ENCODE peak calls at places on chromosomes 2 and 18, in six cellular contexts. One of them, this sample, is unnamed.

GRCh38 chr2:136328396-136328795 is 210.4 kb upstream of the CXCR4 start:
- DNase-seq in breast epithelium: no peak
- DNase-seq in stomach: no peak
- DNase-seq in transverse colon: no peak
- DNase-seq in HCT116: no peak
- DNase-seq in HepG2: no peak
- DNase-seq in this sample: no peak

GRCh38 chr2:97998431-97998830 is 2.7 kb upstream of the TMEM131 start:
- DNase-seq in HepG2: no peak
- DNase-seq in transverse colon: no peak
- DNase-seq in breast epithelium: no peak
- DNase-seq in stomach: no peak
- DNase-seq in HCT116: no peak
- DNase-seq in this sample: no peak

GRCh38 chr2:239392688-239393400 is 8.0 kb downstream of the HDAC4 start:
- DNase-seq in breast epithelium: no peak
- DNase-seq in stomach: no peak
- DNase-seq in HCT116: no peak
- DNase-seq in HepG2: no peak
- DNase-seq in transverse colon: no peak
- DNase-seq in this sample: no peak

GRCh38 chr18:66872277-66872676 is 268.4 kb upstream of the CDH19 start:
- DNase-seq in HCT116: no peak
- DNase-seq in breast epithelium: no peak
- DNase-seq in transverse colon: no peak
- DNase-seq in stomach: no peak
- DNase-seq in HepG2: no peak
- DNase-seq in this sample: no peak

GRCh38 chr2:3108710-3109702 is 268.6 kb downstream of the EIPR1 start:
- DNase-seq in HCT116: no peak
- DNase-seq in stomach: no peak
- DNase-seq in breast epithelium: no peak
- DNase-seq in transverse colon: no peak
- DNase-seq in HepG2: no peak
- DNase-seq in this sample: no peak

GRCh38 chr2:162974771-162975170 is 136.2 kb upstream of the KCNH7 start:
- DNase-seq in HCT116: no peak
- DNase-seq in stomach: no peak
- DNase-seq in HepG2: no peak
- DNase-seq in transverse colon: no peak
- DNase-seq in breast epithelium: no peak
- DNase-seq in this sample: no peak

GRCh38 chr18:57518533-57518932 is 68.0 kb downstream of the FECH start:
- DNase-seq in breast epithelium: no peak
- DNase-seq in stomach: no peak
- DNase-seq in HepG2: no peak
- DNase-seq in HCT116: no peak
- DNase-seq in transverse colon: peak; percentile 33
- DNase-seq in this sample: no peak

GRCh38 chr2:143229952-143230351 is 100.7 kb downstream of the ARHGAP15 start:
- DNase-seq in transverse colon: no peak
- DNase-seq in stomach: no peak
- DNase-seq in HepG2: no peak
- DNase-seq in HCT116: no peak
- DNase-seq in breast epithelium: no peak
- DNase-seq in this sample: no peak

GRCh38 chr2:237879058-237879430 is 19.6 kb downstream of the RAMP1 start:
- DNase-seq in HepG2: no peak
- DNase-seq in stomach: no peak
- DNase-seq in HCT116: no peak
- DNase-seq in breast epithelium: no peak
- DNase-seq in transverse colon: no peak
- DNase-seq in this sample: no peak

GRCh38 chr2:240411261-240412160 is 24.0 kb upstream of the GPC1 start:
- DNase-seq in HepG2: no peak
- DNase-seq in HCT116: no peak
- DNase-seq in transverse colon: no peak
- DNase-seq in stomach: no peak
- DNase-seq in breast epithelium: no peak
- DNase-seq in this sample: no peak

DNA sequence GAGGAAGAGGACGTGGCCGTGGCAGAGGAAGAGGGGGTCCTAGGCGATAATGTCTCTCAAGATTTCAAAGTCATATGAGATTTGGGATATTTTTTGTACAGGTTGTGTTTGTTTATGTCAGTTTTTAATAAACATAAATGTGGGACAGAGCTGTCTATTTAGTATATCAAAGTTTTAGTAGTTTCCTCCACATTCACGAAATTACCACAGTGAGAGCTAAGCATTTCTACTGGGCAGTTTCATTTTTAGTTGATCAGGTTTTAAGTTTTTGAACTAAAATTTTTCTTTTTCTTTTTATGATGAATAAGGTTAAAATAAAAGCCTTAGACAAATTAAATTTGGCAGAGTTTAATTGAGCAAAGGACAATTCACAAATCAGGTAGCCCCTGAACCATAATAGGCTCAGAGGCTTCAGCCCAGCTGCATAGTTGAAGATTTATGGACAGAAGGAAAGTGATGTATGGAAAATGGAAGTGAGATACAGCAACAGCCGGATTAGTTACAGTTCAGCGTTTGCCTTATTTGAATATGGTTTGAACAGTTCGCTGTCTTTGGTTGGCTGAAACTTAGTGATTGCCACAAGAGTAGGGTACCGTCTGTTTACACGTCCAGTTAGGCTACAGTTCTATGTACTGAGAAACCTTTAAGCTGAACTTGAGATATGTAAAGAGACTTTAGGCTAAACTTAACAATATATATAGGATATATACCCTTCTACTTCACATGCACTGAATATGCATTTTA is 17.1 kb downstream of the SNRPD1 start:
- DNase-seq in HepG2: no peak
- DNase-seq in breast epithelium: no peak
- DNase-seq in HCT116: no peak
- DNase-seq in transverse colon: no peak
- DNase-seq in stomach: no peak
- DNase-seq in this sample: no peak
- TF ChIP-seq POLR2AphosphoS5 in HepG2: no peak
- TF ChIP-seq POLR2AphosphoS5 in breast epithelium: no peak
- TF ChIP-seq POLR2AphosphoS5 in HCT116: no peak
- TF ChIP-seq POLR2AphosphoS5 in transverse colon: no peak
- TF ChIP-seq POLR2AphosphoS5 in stomach: no peak
- TF ChIP-seq POLR2AphosphoS5 in this sample: peak; percentile 44

GRCh38 chr2:197705143-197705911 is at the start of gene MARS2:
- DNase-seq in HCT116: peak; percentile 77
- DNase-seq in HepG2: peak; percentile 88
- DNase-seq in stomach: peak; percentile 95
- DNase-seq in breast epithelium: peak; percentile 88
- DNase-seq in transverse colon: peak; percentile 95
- DNase-seq in this sample: peak; percentile 80
- TF ChIP-seq POLR2A in HCT116: no peak
- TF ChIP-seq POLR2A in HepG2: peak; percentile 93
- TF ChIP-seq POLR2A in stomach: peak; percentile 44
- TF ChIP-seq POLR2A in breast epithelium: no peak
- TF ChIP-seq POLR2A in transverse colon: peak; percentile 71
- TF ChIP-seq POLR2A in this sample: peak; percentile 97

DNA sequence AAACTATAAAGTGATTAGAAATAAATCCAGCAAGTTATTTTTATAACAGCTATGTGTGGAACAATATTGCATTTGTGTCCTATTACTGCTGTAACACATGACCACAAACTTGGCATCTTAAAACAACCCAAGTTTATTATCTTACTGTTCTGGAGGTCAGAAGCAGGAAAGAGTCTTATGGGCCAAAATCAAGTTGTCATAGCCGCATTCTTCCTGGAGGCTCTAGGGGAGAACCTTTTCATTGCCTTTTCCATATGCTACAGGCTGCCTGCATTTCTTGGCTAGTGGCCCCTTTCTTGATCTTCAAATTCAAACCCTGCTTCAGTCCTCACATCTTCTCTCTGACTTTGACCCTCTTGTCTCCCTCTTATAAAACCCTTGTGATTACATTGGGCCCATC is 27.0 kb upstream of the HNRNPLL start:
- DNase-seq in transverse colon: no peak
- DNase-seq in HCT116: no peak
- DNase-seq in HepG2: no peak
- DNase-seq in breast epithelium: no peak
- DNase-seq in stomach: no peak
- DNase-seq in this sample: no peak
- TF ChIP-seq POLR2AphosphoS5 in transverse colon: no peak
- TF ChIP-seq POLR2AphosphoS5 in HCT116: no peak
- TF ChIP-seq POLR2AphosphoS5 in HepG2: no peak
- TF ChIP-seq POLR2AphosphoS5 in breast epithelium: no peak
- TF ChIP-seq POLR2AphosphoS5 in stomach: no peak
- TF ChIP-seq POLR2AphosphoS5 in this sample: no peak

DNA sequence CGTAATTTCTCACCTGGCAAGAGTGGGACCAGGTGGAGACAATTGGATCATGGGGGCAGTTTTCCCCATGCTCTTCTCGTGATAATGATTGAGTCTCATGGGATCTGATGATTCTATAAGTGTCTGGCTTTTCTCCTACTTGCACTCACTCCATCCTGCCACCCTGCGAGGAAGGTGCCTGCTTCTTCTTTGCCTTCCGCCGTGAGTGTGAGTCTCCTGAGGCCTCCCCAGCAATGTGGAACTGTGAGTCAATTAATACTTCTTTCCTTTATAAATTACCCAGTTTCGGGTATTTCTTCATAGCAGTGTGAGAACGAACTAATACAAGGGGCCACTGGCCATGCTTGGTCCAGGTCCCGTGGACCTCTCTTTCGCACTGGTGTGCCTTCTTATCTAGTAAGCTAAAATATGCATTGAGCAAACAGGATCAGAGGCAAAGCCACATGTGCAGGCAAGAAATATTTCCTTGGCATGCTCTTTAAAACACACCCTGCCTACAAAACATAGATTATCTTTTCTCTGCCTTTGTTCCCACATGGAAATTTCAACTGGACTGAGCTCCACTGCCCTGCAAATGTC is 821.1 kb downstream of the TRIB2 start:
- DNase-seq in stomach: peak; percentile 61
- DNase-seq in breast epithelium: no peak
- DNase-seq in HCT116: no peak
- DNase-seq in HepG2: peak; percentile 42
- DNase-seq in transverse colon: no peak
- DNase-seq in this sample: no peak
- TF ChIP-seq POLR2A in stomach: no peak
- TF ChIP-seq POLR2A in breast epithelium: no peak
- TF ChIP-seq POLR2A in HCT116: no peak
- TF ChIP-seq POLR2A in HepG2: no peak
- TF ChIP-seq POLR2A in transverse colon: no peak
- TF ChIP-seq POLR2A in this sample: no peak

GRCh38 chr2:9554841-9555337 is 741 bp downstream of the ADAM17 start:
- DNase-seq in transverse colon: peak; percentile 31
- DNase-seq in HCT116: no peak
- DNase-seq in HepG2: peak; percentile 29
- DNase-seq in breast epithelium: peak; percentile 74
- DNase-seq in stomach: no peak
- DNase-seq in this sample: no peak

GRCh38 chr2:9549420-9549819 is 6.2 kb downstream of the ADAM17 start:
- DNase-seq in transverse colon: no peak
- DNase-seq in stomach: no peak
- DNase-seq in HCT116: no peak
- DNase-seq in breast epithelium: no peak
- DNase-seq in HepG2: no peak
- DNase-seq in this sample: no peak

GRCh38 chr2:9555338-9556120 is at the start of gene ADAM17:
- DNase-seq in HepG2: peak; percentile 95
- DNase-seq in stomach: peak; percentile 97
- DNase-seq in transverse colon: peak; percentile 97
- DNase-seq in HCT116: peak; percentile 88
- DNase-seq in breast epithelium: peak; percentile 96
- DNase-seq in this sample: peak; percentile 88

GRCh38 chr2:9556121-9556869 is 665 bp upstream of the ADAM17 start:
- DNase-seq in breast epithelium: no peak
- DNase-seq in stomach: no peak
- DNase-seq in transverse colon: no peak
- DNase-seq in HepG2: no peak
- DNase-seq in HCT116: no peak
- DNase-seq in this sample: no peak

GRCh38 chr2:9552491-9553178 is 3.0 kb downstream of the ADAM17 start:
- DNase-seq in transverse colon: no peak
- DNase-seq in HepG2: no peak
- DNase-seq in HCT116: no peak
- DNase-seq in breast epithelium: no peak
- DNase-seq in stomach: no peak
- DNase-seq in this sample: no peak
- TF ChIP-seq POLR2AphosphoS5 in transverse colon: peak; percentile 58
- TF ChIP-seq POLR2AphosphoS5 in HepG2: no peak
- TF ChIP-seq POLR2AphosphoS5 in HCT116: no peak
- TF ChIP-seq POLR2AphosphoS5 in breast epithelium: no peak
- TF ChIP-seq POLR2AphosphoS5 in stomach: peak; percentile 62
- TF ChIP-seq POLR2AphosphoS5 in this sample: no peak

DNA sequence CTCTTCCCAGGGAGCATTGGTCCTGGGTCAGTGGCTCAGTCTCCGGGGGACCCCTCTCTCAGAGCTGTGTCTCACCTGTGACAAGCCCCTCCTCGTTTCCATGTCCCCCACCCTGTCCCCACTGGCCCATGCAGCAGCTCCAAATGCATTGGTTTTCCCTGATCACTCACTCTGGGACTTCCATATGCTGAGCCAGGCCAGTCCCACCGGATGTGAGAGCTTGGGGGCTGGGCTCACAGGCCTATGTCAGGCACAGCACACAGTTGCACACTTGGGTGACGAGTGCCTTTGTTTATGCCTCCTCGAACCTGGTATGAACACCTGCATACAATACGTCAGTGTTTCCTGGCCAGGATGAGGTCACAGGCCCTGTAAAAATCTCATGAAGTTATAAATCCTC is 232.5 kb downstream of the TFCP2L1 start:
- DNase-seq in stomach: no peak
- DNase-seq in transverse colon: no peak
- DNase-seq in breast epithelium: no peak
- DNase-seq in HCT116: no peak
- DNase-seq in HepG2: no peak
- DNase-seq in this sample: no peak
- TF ChIP-seq POLR2A in stomach: no peak
- TF ChIP-seq POLR2A in transverse colon: no peak
- TF ChIP-seq POLR2A in breast epithelium: no peak
- TF ChIP-seq POLR2A in HCT116: no peak
- TF ChIP-seq POLR2A in HepG2: no peak
- TF ChIP-seq POLR2A in this sample: no peak

GRCh38 chr2:176096243-176096985 is 3.2 kb upstream of the HOXD12 start:
- DNase-seq in transverse colon: no peak
- DNase-seq in HCT116: no peak
- DNase-seq in stomach: no peak
- DNase-seq in breast epithelium: no peak
- DNase-seq in HepG2: no peak
- DNase-seq in this sample: no peak
- TF ChIP-seq POLR2AphosphoS5 in transverse colon: peak; percentile 78
- TF ChIP-seq POLR2AphosphoS5 in HCT116: no peak
- TF ChIP-seq POLR2AphosphoS5 in stomach: no peak
- TF ChIP-seq POLR2AphosphoS5 in breast epithelium: peak; percentile 17
- TF ChIP-seq POLR2AphosphoS5 in HepG2: no peak
- TF ChIP-seq POLR2AphosphoS5 in this sample: no peak